ENCODE peak calls at places on chromosomes 12 and 14, in ten cellular contexts. Y is mesenchymal stem cell; M is activated naive CD8-positive, alpha-beta T cell treated with anti-CD3 and anti-CD28 coated beads, Interleukin-2, amount 50 U/mL, for 24 hours; X is EH; I is NCI-H1436; Z is transverse colon; K is stimulated activated CD4-positive, alpha-beta T cell treated with anti-CD3 and anti-CD28 coated beads, Interleukin-1b, Interleukin-23, amount 100 ng/mL, for 48 hours; T is fibroblast of lung; W is nephron progenitor cell; N is activated T-cell treated with anti-CD3 and anti-CD28 coated beads, Interleukin-2, amount 50 U/mL, for 72 hours. U is an unnamed sample.

GRCh38 chr12:22287776-22288621 is 46.5 kb downstream of the ST8SIA1 start:
- DNase-seq in Y (peak), M (peak), X (peak), I (no peak), Z (no peak), K (peak), T (peak), W (no peak), N (peak), U (no peak)

GRCh38 chr14:96888158-96888557 is 91.0 kb downstream of the VRK1 start:
- DNase-seq in Y (no peak), M (no peak), X (no peak), I (no peak), Z (no peak), K (no peak), T (no peak), W (no peak), N (no peak), U (no peak)

GRCh38 chr14:58822856-58823255 is 185.1 kb downstream of the DACT1 start:
- DNase-seq in Y (no peak), M (no peak), X (no peak), I (peak), Z (no peak), K (no peak), T (no peak), W (no peak), N (no peak), U (no peak)

GRCh38 chr12:5713599-5714001 is 231.5 kb downstream of the ANO2 start:
- DNase-seq in Y (no peak), M (no peak), X (no peak), I (no peak), Z (no peak), K (no peak), T (no peak), W (no peak), N (no peak), U (peak)

GRCh38 chr14:100591453-100592371 is 4.5 kb upstream of the BEGAIN start:
- DNase-seq in Y (no peak), M (no peak), X (no peak), I (no peak), Z (no peak), K (no peak), T (no peak), W (no peak), N (no peak), U (no peak)

GRCh38 chr14:20855652-20856291 is 35.4 kb upstream of the RNASE3 start:
- DNase-seq in Y (peak), M (peak), X (peak), I (no peak), Z (peak), K (peak), T (peak), W (peak), N (peak), U (no peak)

GRCh38 chr14:100120522-100121269 is 38.7 kb downstream of the DEGS2 start:
- DNase-seq in Y (no peak), M (no peak), X (no peak), I (no peak), Z (no peak), K (no peak), T (no peak), W (no peak), N (no peak), U (no peak)

GRCh38 chr12:509494-509893 is 49.8 kb downstream of the B4GALNT3 start:
- DNase-seq in Y (peak), M (no peak), X (peak), I (no peak), Z (peak), K (no peak), T (no peak), W (no peak), N (no peak), U (no peak)

GRCh38 chr14:86596024-86596423 is 1066.1 kb downstream of the FLRT2 start:
- DNase-seq in Y (no peak), M (no peak), X (no peak), I (no peak), Z (no peak), K (no peak), T (no peak), W (no peak), N (no peak), U (no peak)

GRCh38 chr12:64522316-64522715 is 70.4 kb downstream of the TBK1 start:
- DNase-seq in Y (peak), M (no peak), X (peak), I (no peak), Z (no peak), K (no peak), T (peak), W (no peak), N (no peak), U (no peak)

GRCh38 chr12:49909328-49909727 is 5.6 kb upstream of the FAIM2 start:
- DNase-seq in Y (no peak), M (no peak), X (no peak), I (no peak), Z (no peak), K (no peak), T (no peak), W (no peak), N (no peak), U (no peak)

GRCh38 chr14:68979021-68979721 is at the start of gene ACTN1:
- DNase-seq in Y (peak), M (peak), X (peak), I (peak), Z (peak), K (peak), T (peak), W (peak), N (peak), U (peak)

GRCh38 chr12:113161415-113162016 is 12.0 kb downstream of the CFAP73 start:
- DNase-seq in Y (no peak), M (no peak), X (peak), I (peak), Z (no peak), K (peak), T (no peak), W (peak), N (peak), U (no peak)

GRCh38 chr12:72178871-72179270 is 93.3 kb upstream of the TRHDE start:
- DNase-seq in Y (no peak), M (no peak), X (no peak), I (no peak), Z (no peak), K (no peak), T (no peak), W (no peak), N (no peak), U (no peak)